ENCODE peak calls at places on chromosomes 6 and 20, in eight cellular contexts. One of them, this sample, is unnamed. For H3K36me3 and H3K4me1, the result is how much of the 10 kb centered on the place peaks cover.

GRCh38 chr6:46032112-46032998 is 16.7 kb upstream of the CLIC5 start:
- DNase-seq in CD8-positive, alpha-beta T cell: no peak
- DNase-seq in fibroblast of lung: no peak
- DNase-seq in stomach: no peak
- DNase-seq in mammary epithelial cell: peak
- DNase-seq in psoas muscle: no peak
- DNase-seq in tibial nerve: no peak
- DNase-seq in small intestine: no peak
- DNase-seq in this sample: no peak

GRCh38 chr6:148893481-148893880 is 146.7 kb downstream of the UST start:
- DNase-seq in CD8-positive, alpha-beta T cell: no peak
- DNase-seq in fibroblast of lung: no peak
- DNase-seq in stomach: no peak
- DNase-seq in mammary epithelial cell: no peak
- DNase-seq in psoas muscle: no peak
- DNase-seq in tibial nerve: no peak
- DNase-seq in small intestine: no peak
- DNase-seq in this sample: no peak

GRCh38 chr6:14079433-14079832 is 38.1 kb upstream of the CD83 start:
- DNase-seq in CD8-positive, alpha-beta T cell: no peak
- DNase-seq in fibroblast of lung: no peak
- DNase-seq in stomach: no peak
- DNase-seq in mammary epithelial cell: peak
- DNase-seq in psoas muscle: no peak
- DNase-seq in tibial nerve: no peak
- DNase-seq in small intestine: no peak
- DNase-seq in this sample: no peak

GRCh38 chr20:2754426-2754825 is 46.0 kb downstream of the CPXM1 start:
- DNase-seq in CD8-positive, alpha-beta T cell: no peak
- DNase-seq in fibroblast of lung: no peak
- DNase-seq in stomach: no peak
- DNase-seq in mammary epithelial cell: no peak
- DNase-seq in psoas muscle: no peak
- DNase-seq in tibial nerve: no peak
- DNase-seq in small intestine: no peak
- DNase-seq in this sample: no peak

GRCh38 chr6:13513606-13514502 is 26.5 kb upstream of the GFOD1 start:
- DNase-seq in CD8-positive, alpha-beta T cell: no peak
- DNase-seq in fibroblast of lung: no peak
- DNase-seq in stomach: no peak
- DNase-seq in mammary epithelial cell: no peak
- DNase-seq in psoas muscle: no peak
- DNase-seq in tibial nerve: no peak
- DNase-seq in small intestine: no peak
- DNase-seq in this sample: no peak

GRCh38 chr20:19460386-19460785 is 247.9 kb downstream of the SLC24A3 start:
- DNase-seq in CD8-positive, alpha-beta T cell: no peak
- DNase-seq in fibroblast of lung: peak
- DNase-seq in stomach: no peak
- DNase-seq in mammary epithelial cell: no peak
- DNase-seq in psoas muscle: no peak
- DNase-seq in tibial nerve: no peak
- DNase-seq in small intestine: no peak
- DNase-seq in this sample: no peak

GRCh38 chr20:63657260-63657936 is 714 bp upstream of the RTEL1 start:
- DNase-seq in CD8-positive, alpha-beta T cell: no peak
- DNase-seq in fibroblast of lung: peak
- DNase-seq in stomach: no peak
- DNase-seq in mammary epithelial cell: no peak
- DNase-seq in psoas muscle: peak
- DNase-seq in tibial nerve: no peak
- DNase-seq in small intestine: no peak
- DNase-seq in this sample: peak

GRCh38 chr6:39558079-39558478 is 167.1 kb downstream of the KIF6 start:
- DNase-seq in CD8-positive, alpha-beta T cell: no peak
- DNase-seq in fibroblast of lung: no peak
- DNase-seq in stomach: no peak
- DNase-seq in mammary epithelial cell: no peak
- DNase-seq in psoas muscle: no peak
- DNase-seq in tibial nerve: no peak
- DNase-seq in small intestine: no peak
- DNase-seq in this sample: no peak

GRCh38 chr20:31569163-31570020 is 35.7 kb upstream of the ID1 start:
- DNase-seq in CD8-positive, alpha-beta T cell: peak
- DNase-seq in fibroblast of lung: peak
- DNase-seq in stomach: peak
- DNase-seq in mammary epithelial cell: peak
- DNase-seq in psoas muscle: peak
- DNase-seq in tibial nerve: peak
- DNase-seq in small intestine: peak
- DNase-seq in this sample: peak

GRCh38 chr6:20203561-20204528 is 8.4 kb downstream of the MBOAT1 start:
- DNase-seq in CD8-positive, alpha-beta T cell: no peak
- DNase-seq in fibroblast of lung: no peak
- DNase-seq in stomach: no peak
- DNase-seq in mammary epithelial cell: no peak
- DNase-seq in psoas muscle: no peak
- DNase-seq in tibial nerve: no peak
- DNase-seq in small intestine: no peak
- DNase-seq in this sample: no peak

GRCh38 chr6:15472626-15473025 is 190.2 kb downstream of the DTNBP1 start:
- DNase-seq in CD8-positive, alpha-beta T cell: no peak
- DNase-seq in fibroblast of lung: no peak
- DNase-seq in stomach: no peak
- DNase-seq in mammary epithelial cell: no peak
- DNase-seq in psoas muscle: no peak
- DNase-seq in tibial nerve: no peak
- DNase-seq in small intestine: no peak
- DNase-seq in this sample: no peak

GRCh38 chr6:117276778-117277177 is 11.4 kb downstream of the VGLL2 start:
- DNase-seq in CD8-positive, alpha-beta T cell: no peak
- DNase-seq in fibroblast of lung: no peak
- DNase-seq in stomach: no peak
- DNase-seq in mammary epithelial cell: no peak
- DNase-seq in psoas muscle: no peak
- DNase-seq in tibial nerve: no peak
- DNase-seq in small intestine: no peak
- DNase-seq in this sample: no peak

GRCh38 chr6:31568537-31568961 is 3.5 kb upstream of the LTA start:
- DNase-seq in CD8-positive, alpha-beta T cell: peak
- DNase-seq in fibroblast of lung: no peak
- DNase-seq in stomach: no peak
- DNase-seq in mammary epithelial cell: peak
- DNase-seq in psoas muscle: no peak
- DNase-seq in tibial nerve: no peak
- DNase-seq in small intestine: no peak
- DNase-seq in this sample: no peak

GRCh38 chr6:89782222-89782621 is 37.4 kb downstream of the MDN1 start:
- DNase-seq in CD8-positive, alpha-beta T cell: no peak
- DNase-seq in fibroblast of lung: no peak
- DNase-seq in stomach: no peak
- DNase-seq in mammary epithelial cell: peak
- DNase-seq in psoas muscle: no peak
- DNase-seq in tibial nerve: no peak
- DNase-seq in small intestine: no peak
- DNase-seq in this sample: no peak
- H3K36me3 ChIP-seq in CD8-positive, alpha-beta T cell: under half
- H3K36me3 ChIP-seq in fibroblast of lung: under half
- H3K36me3 ChIP-seq in stomach: half or more
- H3K36me3 ChIP-seq in mammary epithelial cell: under half
- H3K36me3 ChIP-seq in psoas muscle: under half
- H3K36me3 ChIP-seq in tibial nerve: under half
- H3K36me3 ChIP-seq in small intestine: under half
- H3K36me3 ChIP-seq in this sample: under half

GRCh38 chr6:106005013-106005412 is 81.1 kb upstream of the PRDM1 start:
- DNase-seq in CD8-positive, alpha-beta T cell: no peak
- DNase-seq in fibroblast of lung: peak
- DNase-seq in stomach: no peak
- DNase-seq in mammary epithelial cell: no peak
- DNase-seq in psoas muscle: no peak
- DNase-seq in tibial nerve: no peak
- DNase-seq in small intestine: no peak
- DNase-seq in this sample: no peak

GRCh38 chr6:106000935-106001334 is 85.2 kb upstream of the PRDM1 start:
- DNase-seq in CD8-positive, alpha-beta T cell: no peak
- DNase-seq in fibroblast of lung: no peak
- DNase-seq in stomach: no peak
- DNase-seq in mammary epithelial cell: no peak
- DNase-seq in psoas muscle: no peak
- DNase-seq in tibial nerve: no peak
- DNase-seq in small intestine: no peak
- DNase-seq in this sample: no peak

GRCh38 chr6:106005954-106006353 is 80.2 kb upstream of the PRDM1 start:
- DNase-seq in CD8-positive, alpha-beta T cell: no peak
- DNase-seq in fibroblast of lung: peak
- DNase-seq in stomach: no peak
- DNase-seq in mammary epithelial cell: no peak
- DNase-seq in psoas muscle: no peak
- DNase-seq in tibial nerve: no peak
- DNase-seq in small intestine: no peak
- DNase-seq in this sample: no peak

DNA sequence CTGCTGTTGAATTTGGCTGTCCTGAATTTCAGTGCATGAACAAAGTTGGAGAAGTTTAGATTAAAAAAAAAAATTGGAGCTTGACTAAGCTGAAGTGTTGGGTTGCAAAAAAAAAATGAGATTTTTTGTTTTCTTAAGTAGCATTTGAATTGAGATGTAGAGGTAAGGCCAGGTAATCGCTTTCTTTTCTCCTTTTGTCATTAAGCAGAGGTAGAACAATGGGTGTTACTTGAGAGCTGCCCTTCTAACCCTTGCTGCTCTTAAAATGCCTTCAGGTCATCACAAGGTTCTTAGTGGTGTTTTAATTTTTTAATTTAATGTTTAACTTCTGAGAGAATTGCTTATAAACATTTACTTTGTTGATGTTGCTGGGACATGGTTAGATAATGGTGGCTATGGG is 84.1 kb upstream of the PRDM1 start:
- DNase-seq in CD8-positive, alpha-beta T cell: no peak
- DNase-seq in fibroblast of lung: no peak
- DNase-seq in stomach: no peak
- DNase-seq in mammary epithelial cell: no peak
- DNase-seq in psoas muscle: no peak
- DNase-seq in tibial nerve: no peak
- DNase-seq in small intestine: no peak
- DNase-seq in this sample: no peak
- H3K4me1 ChIP-seq in CD8-positive, alpha-beta T cell: under half
- H3K4me1 ChIP-seq in fibroblast of lung: under half
- H3K4me1 ChIP-seq in stomach: under half
- H3K4me1 ChIP-seq in mammary epithelial cell: under half
- H3K4me1 ChIP-seq in psoas muscle: under half
- H3K4me1 ChIP-seq in tibial nerve: under half
- H3K4me1 ChIP-seq in small intestine: under half
- H3K4me1 ChIP-seq in this sample: under half

DNA sequence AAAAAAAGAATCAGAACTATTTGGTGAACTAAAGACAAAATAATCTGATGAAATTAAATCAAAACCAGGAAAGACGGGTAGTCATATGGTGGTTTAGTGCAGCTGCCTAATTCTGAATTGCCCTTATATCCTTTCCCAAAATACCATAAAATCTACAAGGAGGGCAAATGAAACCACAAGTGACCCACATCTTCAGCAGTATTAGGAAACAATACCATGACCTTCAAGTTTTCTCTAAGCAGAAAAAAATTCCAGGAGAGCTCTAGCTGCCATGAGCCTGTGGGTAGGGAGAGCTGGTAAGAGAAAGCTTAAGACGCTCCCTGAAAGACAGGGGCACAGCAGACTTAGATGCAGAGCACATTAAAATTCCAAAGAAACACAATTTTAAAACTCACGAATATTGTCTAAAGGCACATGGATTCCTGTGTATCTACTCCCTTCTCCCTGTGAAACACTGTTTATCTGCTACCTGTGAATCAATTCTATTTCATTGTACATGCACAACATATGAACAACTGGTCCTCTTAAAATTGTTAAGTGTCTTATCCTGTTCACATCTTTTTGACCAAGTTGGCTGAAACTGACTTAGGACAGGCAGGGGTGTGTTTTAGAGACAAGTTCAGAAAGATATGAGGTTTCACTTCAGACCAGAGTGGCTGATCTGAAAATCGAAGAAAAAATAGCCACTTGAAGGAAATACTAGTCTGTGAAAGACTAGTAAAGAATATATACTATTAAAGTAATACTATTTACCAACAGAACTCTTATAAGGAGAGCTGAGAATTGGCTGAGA is 153.6 kb upstream of the SHLD1 start:
- DNase-seq in CD8-positive, alpha-beta T cell: no peak
- DNase-seq in fibroblast of lung: no peak
- DNase-seq in stomach: no peak
- DNase-seq in mammary epithelial cell: no peak
- DNase-seq in psoas muscle: no peak
- DNase-seq in tibial nerve: no peak
- DNase-seq in small intestine: no peak
- DNase-seq in this sample: no peak
- H3K36me3 ChIP-seq in CD8-positive, alpha-beta T cell: under half
- H3K36me3 ChIP-seq in fibroblast of lung: under half
- H3K36me3 ChIP-seq in stomach: half or more
- H3K36me3 ChIP-seq in mammary epithelial cell: under half
- H3K36me3 ChIP-seq in psoas muscle: under half
- H3K36me3 ChIP-seq in tibial nerve: under half
- H3K36me3 ChIP-seq in small intestine: under half
- H3K36me3 ChIP-seq in this sample: under half

GRCh38 chr6:162056061-162056460 is 671.5 kb downstream of the PRKN start:
- DNase-seq in CD8-positive, alpha-beta T cell: no peak
- DNase-seq in fibroblast of lung: no peak
- DNase-seq in stomach: no peak
- DNase-seq in mammary epithelial cell: no peak
- DNase-seq in psoas muscle: no peak
- DNase-seq in tibial nerve: no peak
- DNase-seq in small intestine: no peak
- DNase-seq in this sample: no peak

GRCh38 chr6:162055365-162055764 is 672.2 kb downstream of the PRKN start:
- DNase-seq in CD8-positive, alpha-beta T cell: no peak
- DNase-seq in fibroblast of lung: no peak
- DNase-seq in stomach: no peak
- DNase-seq in mammary epithelial cell: no peak
- DNase-seq in psoas muscle: no peak
- DNase-seq in tibial nerve: no peak
- DNase-seq in small intestine: no peak
- DNase-seq in this sample: no peak

GRCh38 chr6:162058281-162058875 is 669.2 kb downstream of the PRKN start:
- DNase-seq in CD8-positive, alpha-beta T cell: no peak
- DNase-seq in fibroblast of lung: no peak
- DNase-seq in stomach: peak
- DNase-seq in mammary epithelial cell: peak
- DNase-seq in psoas muscle: no peak
- DNase-seq in tibial nerve: no peak
- DNase-seq in small intestine: peak
- DNase-seq in this sample: no peak

GRCh38 chr6:162053084-162053483 is 674.5 kb downstream of the PRKN start:
- DNase-seq in CD8-positive, alpha-beta T cell: no peak
- DNase-seq in fibroblast of lung: no peak
- DNase-seq in stomach: no peak
- DNase-seq in mammary epithelial cell: no peak
- DNase-seq in psoas muscle: no peak
- DNase-seq in tibial nerve: no peak
- DNase-seq in small intestine: no peak
- DNase-seq in this sample: no peak

DNA sequence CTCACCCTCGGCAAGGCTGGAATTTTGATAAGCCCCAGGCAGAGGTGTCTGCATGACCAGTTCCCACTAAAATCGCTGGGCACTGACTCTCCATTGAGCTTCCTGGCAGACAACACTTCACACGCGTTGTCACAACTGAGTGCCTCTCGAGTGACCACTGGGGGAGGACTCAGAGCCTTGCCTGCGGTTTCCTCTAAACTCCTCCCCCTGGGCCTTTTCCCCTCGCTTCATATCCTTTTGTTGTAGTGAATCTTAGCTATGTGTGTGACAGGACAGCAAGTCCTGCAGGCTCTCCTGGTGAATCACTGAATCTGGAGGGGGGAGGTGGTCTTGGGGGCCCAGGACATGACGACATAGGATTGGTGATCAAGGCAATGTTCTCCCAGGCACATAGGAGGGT is 670.8 kb downstream of the PRKN start:
- DNase-seq in CD8-positive, alpha-beta T cell: no peak
- DNase-seq in fibroblast of lung: peak
- DNase-seq in stomach: no peak
- DNase-seq in mammary epithelial cell: no peak
- DNase-seq in psoas muscle: no peak
- DNase-seq in tibial nerve: no peak
- DNase-seq in small intestine: no peak
- DNase-seq in this sample: peak
- H3K4me1 ChIP-seq in CD8-positive, alpha-beta T cell: under half
- H3K4me1 ChIP-seq in fibroblast of lung: under half
- H3K4me1 ChIP-seq in stomach: under half
- H3K4me1 ChIP-seq in mammary epithelial cell: under half
- H3K4me1 ChIP-seq in psoas muscle: under half
- H3K4me1 ChIP-seq in tibial nerve: under half
- H3K4me1 ChIP-seq in small intestine: under half
- H3K4me1 ChIP-seq in this sample: under half

This sample was measured in testis.